ENCODE peak calls at places on chromosomes 12 and 14, in five cellular contexts. N is AG04450, D is AG10803, P is choroid plexus epithelial cell, L is left lung. Y is an unnamed sample.

GRCh38 chr12:115412821-115413220 is 728.8 kb upstream of the TBX3 start:
- DNase-seq in P (no peak), D (no peak), N (no peak), L (no peak), Y (no peak)

GRCh38 chr12:65741662-65742480 is 82.4 kb upstream of the HMGA2 start:
- DNase-seq in P (peak), N (no peak), D (peak), L (peak), Y (peak)

GRCh38 chr12:113867258-113867657 is 98.9 kb downstream of the RBM19 start:
- DNase-seq in D (peak), P (peak), L (no peak), N (no peak), Y (peak)

GRCh38 chr14:77181603-77182437 is at the start of gene TMEM63C:
- DNase-seq in N (no peak), D (no peak), L (no peak), P (peak), Y (peak)

GRCh38 chr12:15928345-15928744 is 17.2 kb downstream of the DERA start:
- DNase-seq in N (peak), D (peak), P (peak), L (no peak), Y (peak)

GRCh38 chr12:6434205-6435180 is 10.3 kb upstream of the CD27 start:
- DNase-seq in P (no peak), L (no peak), D (no peak), N (no peak), Y (no peak)

GRCh38 chr12:132393991-132394949 is 64.9 kb upstream of the GALNT9 start:
- DNase-seq in D (no peak), N (no peak), P (no peak), L (peak), Y (no peak)

GRCh38 chr12:122969657-122970056 is 3.4 kb upstream of the ABCB9 start:
- DNase-seq in P (no peak), N (no peak), L (no peak), D (no peak), Y (no peak)

GRCh38 chr12:50934371-50934851 is 17.9 kb upstream of the HIGD1C start:
- DNase-seq in L (no peak), D (no peak), P (peak), N (no peak), Y (peak)

GRCh38 chr12:53481957-53482586 is 17.2 kb downstream of the MAP3K12 start:
- DNase-seq in P (peak), N (no peak), D (no peak), L (no peak), Y (peak)

GRCh38 chr12:49642370-49642802 is 19.0 kb downstream of the PRPF40B start:
- DNase-seq in L (no peak), D (no peak), P (no peak), N (no peak), Y (peak)

DNA sequence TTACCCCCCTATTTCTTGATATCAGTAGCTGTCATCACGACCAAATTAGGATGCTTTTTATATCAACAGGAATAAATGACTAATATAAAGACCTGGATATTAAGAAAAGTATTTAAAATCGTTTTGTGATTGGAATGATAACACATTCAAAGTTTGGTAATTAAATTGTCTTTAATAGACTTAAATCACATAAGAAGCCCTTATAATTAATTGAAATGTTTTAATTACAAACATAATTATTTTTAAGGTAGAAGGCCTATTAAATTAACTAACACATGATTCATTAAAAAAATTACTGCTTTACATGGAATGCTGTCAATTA is 412.4 kb downstream of the FUT8 start:
- DNase-seq in D (no peak), P (no peak), L (no peak), N (no peak), Y (no peak)
- TF ChIP-seq CTCF in D (no peak), P (no peak), L (no peak), N (no peak), Y (no peak)

GRCh38 chr12:34339922-34340321 is 317.6 kb downstream of the ALG10 start:
- DNase-seq in N (no peak), P (no peak), L (no peak), D (no peak), Y (no peak)
- H3K4me3 ChIP-seq in N (no peak), P (no peak), L (no peak), D (no peak), Y (no peak)

GRCh38 chr12:868722-869121 is 80.8 kb downstream of the RAD52 start:
- DNase-seq in P (no peak), N (no peak), D (no peak), L (no peak), Y (no peak)
- TF ChIP-seq CTCF in P (peak), N (peak), D (no peak), L (no peak), Y (no peak)

GRCh38 chr14:67228325-67228984 is 12.8 kb upstream of the PALS1 start:
- DNase-seq in L (no peak), D (peak), N (no peak), P (no peak), Y (peak)
- H3K4me3 ChIP-seq in L (no peak), D (peak), N (no peak), P (no peak), Y (no peak)

GRCh38 chr12:86730233-86730632 is 474.0 kb upstream of the MGAT4C start:
- DNase-seq in P (no peak), N (no peak), D (no peak), L (no peak), Y (peak)

GRCh38 chr12:86723326-86723725 is 467.1 kb upstream of the MGAT4C start:
- DNase-seq in P (peak), N (no peak), D (no peak), L (no peak), Y (no peak)

GRCh38 chr12:86724716-86725115 is 468.5 kb upstream of the MGAT4C start:
- DNase-seq in N (peak), D (peak), L (no peak), P (peak), Y (no peak)

GRCh38 chr12:86729798-86730197 is 473.6 kb upstream of the MGAT4C start:
- DNase-seq in N (no peak), D (no peak), P (peak), L (no peak), Y (no peak)

GRCh38 chr12:86727151-86727550 is 471.0 kb upstream of the MGAT4C start:
- DNase-seq in P (peak), L (no peak), D (peak), N (peak), Y (peak)
- TF ChIP-seq CTCF in P (no peak), L (no peak), D (no peak), N (no peak), Y (no peak)

GRCh38 chr12:12812605-12813119 is 484 bp upstream of the DDX47 start:
- DNase-seq in L (no peak), P (no peak), N (no peak), D (no peak), Y (no peak)
- H3K4me3 ChIP-seq in L (no peak), P (no peak), N (no peak), D (no peak), Y (no peak)

Y was measured in epithelial cell of esophagus.